ENCODE peak calls at places on chromosomes 3 and 15, in nine cellular contexts. One of them, this sample, is unnamed.

GRCh38 chr3:49805884-49806701 is 3.0 kb downstream of the INKA1 start:
- DNase-seq in Daoy: no peak
- DNase-seq in A673: peak
- DNase-seq in A172: no peak
- DNase-seq in iris pigment epithelial cell: no peak
- DNase-seq in AG09319: no peak
- DNase-seq in NCI-H2081: no peak
- DNase-seq in midbrain: peak
- DNase-seq in activated CD8-positive, alpha-beta memory T cell treated with anti-CD3 and anti-CD28 coated beads for 1 hour: no peak
- DNase-seq in this sample: no peak

GRCh38 chr3:43919067-43919466 is 228.3 kb downstream of the ABHD5 start:
- DNase-seq in Daoy: peak
- DNase-seq in A172: peak
- DNase-seq in A673: peak
- DNase-seq in AG09319: no peak
- DNase-seq in iris pigment epithelial cell: peak
- DNase-seq in activated CD8-positive, alpha-beta memory T cell treated with anti-CD3 and anti-CD28 coated beads for 1 hour: no peak
- DNase-seq in NCI-H2081: no peak
- DNase-seq in midbrain: no peak
- DNase-seq in this sample: no peak

GRCh38 chr3:69948246-69948862 is 51.2 kb upstream of the SAMMSON start:
- DNase-seq in A673: peak
- DNase-seq in A172: peak
- DNase-seq in midbrain: peak
- DNase-seq in iris pigment epithelial cell: peak
- DNase-seq in NCI-H2081: peak
- DNase-seq in Daoy: peak
- DNase-seq in activated CD8-positive, alpha-beta memory T cell treated with anti-CD3 and anti-CD28 coated beads for 1 hour: no peak
- DNase-seq in AG09319: peak
- DNase-seq in this sample: no peak

GRCh38 chr15:29356807-29357206 is 87.2 kb upstream of the NSMCE3 start:
- DNase-seq in midbrain: no peak
- DNase-seq in Daoy: no peak
- DNase-seq in iris pigment epithelial cell: no peak
- DNase-seq in A172: no peak
- DNase-seq in NCI-H2081: no peak
- DNase-seq in activated CD8-positive, alpha-beta memory T cell treated with anti-CD3 and anti-CD28 coated beads for 1 hour: no peak
- DNase-seq in AG09319: no peak
- DNase-seq in A673: no peak
- DNase-seq in this sample: no peak

GRCh38 chr3:150875548-150875947 is 29.7 kb downstream of the MINDY4B start:
- DNase-seq in midbrain: no peak
- DNase-seq in A673: no peak
- DNase-seq in Daoy: no peak
- DNase-seq in activated CD8-positive, alpha-beta memory T cell treated with anti-CD3 and anti-CD28 coated beads for 1 hour: no peak
- DNase-seq in AG09319: no peak
- DNase-seq in iris pigment epithelial cell: peak
- DNase-seq in NCI-H2081: no peak
- DNase-seq in A172: no peak
- DNase-seq in this sample: no peak

GRCh38 chr3:52215351-52215750 is 10.1 kb downstream of the TLR9 start:
- DNase-seq in AG09319: no peak
- DNase-seq in A172: no peak
- DNase-seq in activated CD8-positive, alpha-beta memory T cell treated with anti-CD3 and anti-CD28 coated beads for 1 hour: no peak
- DNase-seq in midbrain: no peak
- DNase-seq in Daoy: no peak
- DNase-seq in A673: no peak
- DNase-seq in NCI-H2081: no peak
- DNase-seq in iris pigment epithelial cell: no peak
- DNase-seq in this sample: no peak

GRCh38 chr3:37814547-37814946 is 47.1 kb upstream of the CTDSPL start:
- DNase-seq in iris pigment epithelial cell: peak
- DNase-seq in AG09319: no peak
- DNase-seq in Daoy: no peak
- DNase-seq in midbrain: peak
- DNase-seq in activated CD8-positive, alpha-beta memory T cell treated with anti-CD3 and anti-CD28 coated beads for 1 hour: no peak
- DNase-seq in A673: peak
- DNase-seq in A172: no peak
- DNase-seq in NCI-H2081: no peak
- DNase-seq in this sample: no peak

GRCh38 chr15:79896634-79897379 is at the start of gene MTHFS:
- DNase-seq in NCI-H2081: peak
- DNase-seq in A673: peak
- DNase-seq in midbrain: peak
- DNase-seq in AG09319: peak
- DNase-seq in activated CD8-positive, alpha-beta memory T cell treated with anti-CD3 and anti-CD28 coated beads for 1 hour: peak
- DNase-seq in A172: peak
- DNase-seq in iris pigment epithelial cell: peak
- DNase-seq in Daoy: peak
- DNase-seq in this sample: peak

GRCh38 chr15:75523011-75523410 is 56.1 kb downstream of the PTPN9 start:
- DNase-seq in iris pigment epithelial cell: no peak
- DNase-seq in A673: no peak
- DNase-seq in midbrain: no peak
- DNase-seq in activated CD8-positive, alpha-beta memory T cell treated with anti-CD3 and anti-CD28 coated beads for 1 hour: no peak
- DNase-seq in A172: no peak
- DNase-seq in Daoy: no peak
- DNase-seq in AG09319: no peak
- DNase-seq in NCI-H2081: no peak
- DNase-seq in this sample: no peak

GRCh38 chr15:43517354-43518072 is at the start of gene MAP1A:
- DNase-seq in AG09319: peak
- DNase-seq in A673: peak
- DNase-seq in midbrain: peak
- DNase-seq in iris pigment epithelial cell: peak
- DNase-seq in NCI-H2081: peak
- DNase-seq in A172: peak
- DNase-seq in Daoy: no peak
- DNase-seq in activated CD8-positive, alpha-beta memory T cell treated with anti-CD3 and anti-CD28 coated beads for 1 hour: no peak
- DNase-seq in this sample: no peak

GRCh38 chr3:55923626-55924025 is 436.5 kb upstream of the WNT5A start:
- DNase-seq in iris pigment epithelial cell: no peak
- DNase-seq in AG09319: no peak
- DNase-seq in A172: no peak
- DNase-seq in NCI-H2081: no peak
- DNase-seq in activated CD8-positive, alpha-beta memory T cell treated with anti-CD3 and anti-CD28 coated beads for 1 hour: no peak
- DNase-seq in midbrain: no peak
- DNase-seq in Daoy: no peak
- DNase-seq in A673: peak
- DNase-seq in this sample: no peak

GRCh38 chr15:71648095-71648494 is 162.3 kb upstream of the NR2E3 start:
- DNase-seq in AG09319: no peak
- DNase-seq in Daoy: no peak
- DNase-seq in A673: no peak
- DNase-seq in A172: no peak
- DNase-seq in NCI-H2081: no peak
- DNase-seq in iris pigment epithelial cell: no peak
- DNase-seq in activated CD8-positive, alpha-beta memory T cell treated with anti-CD3 and anti-CD28 coated beads for 1 hour: no peak
- DNase-seq in midbrain: no peak
- DNase-seq in this sample: no peak

GRCh38 chr15:40782609-40783227 is 12.9 kb downstream of the C15orf62 start:
- DNase-seq in A172: peak
- DNase-seq in iris pigment epithelial cell: peak
- DNase-seq in NCI-H2081: peak
- DNase-seq in Daoy: peak
- DNase-seq in activated CD8-positive, alpha-beta memory T cell treated with anti-CD3 and anti-CD28 coated beads for 1 hour: no peak
- DNase-seq in AG09319: no peak
- DNase-seq in midbrain: no peak
- DNase-seq in A673: peak
- DNase-seq in this sample: no peak

This sample was measured in retinal pigment epithelial cell.